ENCODE peak calls at places on chromosomes 16 and 17, in four cellular contexts. G, X, Y and K are unnamed samples.
A peak's percentile ranks its signal among the peaks of the same experiment; 100 is the strongest.

GRCh38 chr16:20383106-20384029 is 21.2 kb downstream of the PDILT start:
- DNase-seq in Y (no peak), G (peak; percentile 80), X (no peak), K (peak; percentile 75)

GRCh38 chr17:30251931-30252330 is 16.4 kb upstream of the SLC6A4 start:
- DNase-seq in G (no peak), X (no peak), Y (no peak), K (no peak)

GRCh38 chr17:49932131-49932723 is 36.8 kb upstream of the DLX4 start:
- DNase-seq in Y (no peak), X (no peak), G (no peak), K (no peak)

GRCh38 chr16:89114159-89114981 is 20.7 kb downstream of the ACSF3 start:
- DNase-seq in X (peak; percentile 76), Y (no peak), G (peak; percentile 47), K (peak; percentile 11)

GRCh38 chr16:84271866-84272265 is 22.8 kb upstream of the WFDC1 start:
- DNase-seq in Y (no peak), G (no peak), X (no peak), K (no peak)

GRCh38 chr17:65064452-65065019 is 8.0 kb upstream of the GNA13 start:
- DNase-seq in Y (no peak), X (no peak), G (no peak), K (no peak)

GRCh38 chr17:49928826-49929475 is 40.0 kb upstream of the DLX4 start:
- DNase-seq in G (no peak), X (no peak), Y (no peak), K (no peak)

GRCh38 chr17:42937712-42938596 is 26.3 kb downstream of the AARSD1 start:
- DNase-seq in Y (no peak), G (peak; percentile 66), X (no peak), K (peak; percentile 43)

GRCh38 chr16:11627822-11628457 is 40.3 kb upstream of the SNN start:
- DNase-seq in G (no peak), X (no peak), Y (no peak), K (no peak)

GRCh38 chr16:88531346-88531745 is 38.9 kb upstream of the ZC3H18 start:
- DNase-seq in Y (no peak), G (no peak), X (peak; percentile 51), K (no peak)

GRCh38 chr17:11182430-11182829 is 58.6 kb upstream of the SHISA6 start:
- DNase-seq in G (no peak), Y (no peak), X (no peak), K (peak; percentile 25)

GRCh38 chr17:77266891-77267341 is 126.1 kb downstream of the SEC14L1 start:
- DNase-seq in G (peak; percentile 72), X (peak; percentile 65), Y (no peak), K (peak; percentile 49)
- TF ChIP-seq CTCF in G (peak; percentile 28), X (no peak), Y (peak; percentile 15), K (peak; percentile 57)

GRCh38 chr16:14003119-14003570 is 68.0 kb upstream of the MRTFB start:
- DNase-seq in Y (no peak), X (peak; percentile 75), G (peak; percentile 69), K (peak; percentile 69)
- TF ChIP-seq CTCF in Y (peak; percentile 32), X (peak; percentile 10), G (no peak), K (no peak)

GRCh38 chr17:14268264-14268663 is 31.6 kb upstream of the CDRT15 start:
- DNase-seq in Y (no peak), X (no peak), G (no peak), K (no peak)

GRCh38 chr17:14270508-14270907 is 30.4 kb upstream of the HS3ST3B1 start:
- DNase-seq in Y (no peak), X (no peak), G (no peak), K (no peak)

DNA sequence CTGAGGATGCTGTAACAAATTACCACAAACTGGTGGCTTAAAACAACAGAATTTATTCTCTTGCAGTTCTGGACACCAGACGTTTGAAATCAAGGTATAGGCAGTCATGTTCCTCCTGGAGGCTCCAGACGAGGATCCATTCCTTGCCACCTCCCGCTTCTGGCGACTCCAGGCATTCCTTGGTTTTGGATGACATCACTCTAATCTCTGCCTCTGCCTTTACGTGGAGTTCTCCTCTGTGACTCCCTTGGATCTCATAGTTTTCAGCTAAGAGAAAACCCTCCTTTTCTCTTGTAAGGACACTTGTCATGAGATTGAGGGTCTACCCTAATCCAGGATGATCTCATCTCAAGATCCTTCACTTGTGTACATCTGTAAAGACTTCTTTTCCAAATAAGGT is 31.4 kb upstream of the HS3ST3B1 start:
- DNase-seq in X (no peak), Y (no peak), G (no peak), K (no peak)
- TF ChIP-seq CTCF in X (no peak), Y (no peak), G (no peak), K (no peak)

DNA sequence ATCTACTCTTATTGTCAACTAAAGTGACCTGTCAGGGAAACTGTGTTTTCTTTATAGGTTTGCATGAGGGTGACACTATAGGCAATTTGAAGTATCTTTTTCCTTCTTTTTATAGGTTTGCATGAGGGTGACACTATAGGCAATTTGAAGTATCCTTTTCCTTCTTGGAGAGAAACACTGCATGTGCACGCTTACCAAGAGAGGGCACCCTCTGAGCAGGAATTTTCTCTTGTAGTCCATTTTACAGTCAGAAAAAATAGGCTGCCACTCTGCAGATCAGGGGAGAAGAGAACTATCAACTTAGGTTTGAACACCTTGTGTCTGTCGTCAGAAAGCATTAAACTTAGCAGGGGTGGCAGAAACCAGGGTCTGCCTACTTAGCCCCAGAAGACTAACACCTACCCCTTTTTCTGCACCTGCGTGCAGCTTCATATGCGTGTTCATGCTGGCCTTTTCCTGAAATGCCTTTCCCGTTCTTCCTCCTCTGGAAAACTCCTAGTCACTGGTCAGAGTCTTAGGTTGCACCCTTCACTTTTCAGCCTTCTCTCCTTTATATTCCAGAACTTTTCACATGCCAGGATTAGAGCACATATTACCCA is 16.4 kb upstream of the SMIM36 start:
- DNase-seq in X (no peak), G (peak; percentile 34), Y (no peak), K (peak; percentile 27)
- TF ChIP-seq CTCF in X (peak; percentile 37), G (no peak), Y (no peak), K (no peak)

DNA sequence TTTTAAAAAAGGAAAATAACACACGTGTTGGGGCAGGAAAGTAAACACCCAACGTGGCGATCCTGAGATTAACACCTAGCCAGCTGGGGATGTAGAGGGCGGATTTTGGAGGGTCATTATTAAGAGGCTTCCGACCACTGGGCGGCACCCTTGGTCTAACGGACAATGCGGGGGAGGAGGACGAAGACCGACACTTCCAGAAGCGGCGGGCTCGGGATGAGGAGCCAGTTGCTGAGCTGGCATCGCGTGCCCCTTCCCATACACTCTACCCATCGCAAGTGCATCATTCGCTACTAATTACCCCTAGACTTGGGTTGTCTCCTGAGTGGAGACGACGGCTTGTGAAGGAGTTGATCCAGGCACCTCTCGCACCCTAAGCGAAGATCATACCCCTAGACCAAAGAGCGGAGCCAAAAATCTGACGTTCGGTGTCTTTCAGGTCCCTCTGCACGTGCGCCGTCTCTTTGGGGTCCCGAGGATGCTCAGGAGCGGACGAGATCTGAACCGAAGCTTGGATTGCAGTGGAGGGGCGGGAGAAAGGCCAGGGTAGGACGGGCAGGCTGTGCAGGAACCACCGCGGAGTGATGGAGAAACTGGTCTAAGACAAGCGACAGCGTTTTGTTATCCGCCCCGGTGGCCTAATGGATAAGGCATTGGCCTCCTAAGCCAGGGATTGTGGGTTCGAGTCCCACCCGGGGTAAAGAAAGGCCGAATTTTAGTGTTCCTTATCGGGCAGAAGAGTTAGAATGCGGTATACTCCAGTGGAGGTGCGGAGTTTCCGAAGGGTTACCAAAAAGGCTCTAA is 17.6 kb downstream of the ZNF213 start:
- DNase-seq in G (peak; percentile 98), Y (no peak), X (peak; percentile 84), K (peak; percentile 93)
- TF ChIP-seq CTCF in G (peak; percentile 14), Y (no peak), X (no peak), K (no peak)

GRCh38 chr16:67199808-67200198 is 872 bp downstream of the ELMO3 start:
- DNase-seq in G (peak; percentile 81), X (peak; percentile 75), Y (no peak), K (peak; percentile 50)
- TF ChIP-seq CTCF in G (no peak), X (no peak), Y (no peak), K (peak; percentile 18)

DNA sequence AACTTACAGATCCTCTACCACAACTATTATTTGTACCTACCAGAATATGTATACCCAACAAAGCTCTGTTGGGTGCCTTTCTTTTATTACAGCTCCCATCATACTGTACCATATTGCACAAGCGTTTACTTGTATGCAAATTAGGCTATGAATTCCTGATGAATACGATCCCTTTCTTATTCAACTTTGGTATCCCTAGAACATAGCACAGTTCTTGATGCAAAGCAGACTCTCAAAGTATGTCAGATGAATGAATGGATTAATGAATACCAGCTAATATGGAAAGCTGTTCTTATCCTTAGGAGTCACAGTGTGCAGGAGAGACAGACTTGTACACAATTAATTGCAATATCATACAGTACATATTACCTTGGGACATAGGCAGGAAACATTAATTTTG is 79.7 kb upstream of the NACA2 start:
- DNase-seq in Y (no peak), X (no peak), G (no peak), K (no peak)
- TF ChIP-seq CTCF in Y (no peak), X (no peak), G (no peak), K (no peak)